ENCODE peak calls at places on chromosomes 13 and 19, in seven cellular contexts. O is SK-N-SH, D is heart right ventricle, K is ovary, Z is pancreas, P is mesendoderm, A is astrocyte. R is an unnamed sample.

GRCh38 chr13:40401911-40402776 is 264.3 kb downstream of the FOXO1 start:
- DNase-seq in Z (peak; percentile 91), P (peak; percentile 48), D (peak; percentile 95), K (peak; percentile 99), A (peak; percentile 96), O (no peak), R (peak; percentile 93)

GRCh38 chr13:73741742-73742141 is 392.5 kb downstream of the KLF12 start:
- DNase-seq in D (no peak), Z (no peak), A (no peak), K (no peak), P (peak; percentile 39), O (no peak), R (no peak)

GRCh38 chr19:57887195-57887941 is 1.5 kb downstream of the ZNF814 start:
- DNase-seq in Z (no peak), P (peak; percentile 88), K (no peak), A (peak; percentile 59), O (no peak), D (no peak), R (no peak)

GRCh38 chr19:29292146-29292545 is 79.2 kb upstream of the UQCRFS1 start:
- DNase-seq in P (peak; percentile 20), Z (no peak), K (no peak), O (no peak), A (no peak), D (no peak), R (no peak)

GRCh38 chr19:13025819-13026477 is 30.7 kb downstream of the NFIX start:
- DNase-seq in D (no peak), P (no peak), Z (no peak), O (no peak), A (no peak), K (no peak), R (no peak)

GRCh38 chr13:28355046-28355821 is 139.7 kb downstream of the FLT1 start:
- DNase-seq in P (no peak), K (no peak), D (no peak), A (no peak), O (no peak), Z (no peak), R (no peak)

GRCh38 chr19:10120538-10121198 is 969 bp upstream of the EIF3G start:
- DNase-seq in Z (no peak), P (no peak), A (peak; percentile 83), O (no peak), D (no peak), K (no peak), R (peak; percentile 87)

GRCh38 chr19:40252395-40252794 is 25.9 kb upstream of the CCNP start:
- DNase-seq in O (no peak), Z (no peak), A (no peak), K (no peak), D (no peak), P (peak; percentile 84), R (no peak)

GRCh38 chr19:1061987-1062386 is 5.0 kb upstream of the ARHGAP45 start:
- DNase-seq in O (no peak), K (no peak), Z (no peak), D (no peak), P (no peak), A (no peak), R (no peak)

GRCh38 chr13:50521750-50522149 is 321.7 kb downstream of the DLEU7 start:
- DNase-seq in Z (peak; percentile 31), A (no peak), D (no peak), P (no peak), O (no peak), K (peak; percentile 19), R (no peak)

GRCh38 chr13:49976314-49977258 is 20.3 kb upstream of the TRIM13 start:
- DNase-seq in O (peak; percentile 66), D (peak; percentile 57), P (peak; percentile 75), K (peak; percentile 25), A (peak; percentile 47), Z (peak; percentile 53), R (peak; percentile 32)

GRCh38 chr13:60679928-60680693 is 283.1 kb downstream of the TDRD3 start:
- DNase-seq in Z (no peak), O (no peak), A (no peak), D (no peak), P (peak; percentile 9), K (no peak), R (no peak)

GRCh38 chr19:10823690-10824089 is 12.3 kb downstream of the TMED1 start:
- DNase-seq in O (no peak), A (no peak), D (no peak), Z (no peak), P (no peak), K (no peak), R (no peak)

GRCh38 chr19:10565028-10565566 is 713 bp downstream of the KRI1 start:
- DNase-seq in A (no peak), Z (no peak), O (peak; percentile 76), D (peak; percentile 33), P (peak; percentile 77), K (peak; percentile 42), R (peak; percentile 73)

GRCh38 chr19:8826371-8826770 is 5.7 kb downstream of the ZNF558 start:
- DNase-seq in O (no peak), A (no peak), P (peak; percentile 2), Z (no peak), K (no peak), D (no peak), R (no peak)

GRCh38 chr19:1132625-1133383 is 29.0 kb downstream of the GPX4 start:
- DNase-seq in A (no peak), K (no peak), O (no peak), D (no peak), P (no peak), Z (no peak), R (peak; percentile 32)

GRCh38 chr13:94433055-94433947 is 46.2 kb downstream of the DCT start:
- DNase-seq in K (no peak), O (no peak), D (no peak), A (no peak), Z (no peak), P (peak; percentile 89), R (no peak)

GRCh38 chr13:104553156-104553555 is 1486.9 kb upstream of the SLC10A2 start:
- DNase-seq in A (peak; percentile 78), Z (no peak), O (no peak), P (no peak), K (no peak), D (no peak), R (no peak)

GRCh38 chr13:44045179-44045562 is 165.5 kb downstream of the LACC1 start:
- DNase-seq in D (no peak), K (no peak), P (no peak), O (peak; percentile 14), Z (no peak), A (no peak), R (no peak)

GRCh38 chr19:57559404-57560025 is at the start of gene ZNF550:
- DNase-seq in K (peak; percentile 88), D (peak; percentile 92), A (peak; percentile 86), P (peak; percentile 87), Z (peak; percentile 90), O (peak; percentile 94), R (peak; percentile 90)

GRCh38 chr13:110197041-110197440 is 109.9 kb downstream of the COL4A1 start:
- DNase-seq in A (no peak), K (no peak), O (no peak), Z (no peak), P (no peak), D (no peak), R (no peak)
- H3K36me3 ChIP-seq in A (peaks cover 67% of the 10 kb centered on the region), K (no peaks in the 10 kb centered on the region), O (peaks cover 18% of the 10 kb centered on the region), Z (no peaks in the 10 kb centered on the region), P (no peaks in the 10 kb centered on the region), D (peaks cover 76% of the 10 kb centered on the region), R (no peaks in the 10 kb centered on the region)

GRCh38 chr19:36931684-36932083 is 15.6 kb downstream of the ZNF568 start:
- DNase-seq in O (no peak), D (no peak), P (no peak), K (no peak), Z (no peak), A (no peak), R (no peak)
- H3K36me3 ChIP-seq in O (peaks cover 13% of the 10 kb centered on the region), D (peaks cover 21% of the 10 kb centered on the region), P (no peaks in the 10 kb centered on the region), K (no peaks in the 10 kb centered on the region), Z (peaks cover 6% of the 10 kb centered on the region), A (peaks cover 3% of the 10 kb centered on the region), R (no peaks in the 10 kb centered on the region)

GRCh38 chr19:50716178-50717025 is 3.2 kb downstream of the SHANK1 start:
- DNase-seq in K (no peak), O (no peak), Z (no peak), P (no peak), A (no peak), D (no peak), R (no peak)

GRCh38 chr19:50719119-50719435 is 525 bp downstream of the SHANK1 start:
- DNase-seq in Z (no peak), K (no peak), A (no peak), D (no peak), O (no peak), P (no peak), R (no peak)

GRCh38 chr19:50718255-50719118 is 1.1 kb downstream of the SHANK1 start:
- DNase-seq in P (no peak), A (no peak), D (no peak), K (no peak), O (peak; percentile 85), Z (no peak), R (peak; percentile 45)

GRCh38 chr19:50717891-50718254 is 1.7 kb downstream of the SHANK1 start:
- DNase-seq in A (no peak), P (peak; percentile 57), O (peak; percentile 59), K (no peak), D (no peak), Z (no peak), R (no peak)

DNA sequence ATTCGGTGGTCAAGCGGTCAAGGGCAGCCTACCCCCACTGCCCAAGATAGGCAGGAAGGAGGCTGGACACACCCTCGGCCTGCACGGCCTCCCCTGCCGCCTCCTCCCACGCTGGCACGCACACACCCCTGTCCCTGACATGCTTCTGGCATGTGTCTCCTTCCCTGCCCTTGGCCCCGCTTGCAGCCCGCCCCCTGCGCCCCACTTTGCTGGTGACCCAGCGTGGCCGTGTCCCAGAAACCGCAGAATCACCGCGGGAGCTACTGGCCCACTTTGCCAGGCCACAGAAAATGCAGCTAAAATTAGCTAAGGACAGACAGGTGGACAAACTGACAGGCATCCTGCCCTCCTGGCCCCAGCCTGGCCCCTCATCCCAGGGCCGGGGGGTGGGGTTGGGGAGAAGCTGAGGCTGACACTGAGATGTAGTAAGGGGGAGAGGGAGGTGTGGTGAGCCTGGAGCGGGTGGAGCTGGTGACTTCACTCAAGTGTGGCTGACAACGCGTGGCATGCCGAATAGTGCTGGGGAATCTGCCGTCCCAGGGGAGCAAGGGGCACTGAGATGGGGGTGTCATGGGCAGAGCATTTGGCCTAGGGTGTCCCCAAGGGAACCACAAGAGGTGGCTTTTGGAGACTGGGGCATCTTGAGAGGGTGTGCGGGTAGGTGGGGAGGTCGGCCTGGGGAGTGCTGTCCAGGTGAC is 2.4 kb downstream of the SHANK1 start:
- DNase-seq in A (no peak), D (no peak), P (no peak), K (no peak), O (no peak), Z (no peak), R (no peak)
- H3K36me3 ChIP-seq in A (no peaks in the 10 kb centered on the region), D (no peaks in the 10 kb centered on the region), P (no peaks in the 10 kb centered on the region), K (no peaks in the 10 kb centered on the region), O (no peaks in the 10 kb centered on the region), Z (no peaks in the 10 kb centered on the region), R (no peaks in the 10 kb centered on the region)

GRCh38 chr19:4713384-4713951 is 10.2 kb downstream of the DPP9 start:
- DNase-seq in Z (peak; percentile 46), K (peak; percentile 31), O (peak; percentile 43), A (peak; percentile 100), P (no peak), D (peak; percentile 87), R (peak; percentile 97)
- H3K36me3 ChIP-seq in Z (peaks cover 21% of the 10 kb centered on the region), K (no peaks in the 10 kb centered on the region), O (peaks cover 43% of the 10 kb centered on the region), A (peaks cover 51% of the 10 kb centered on the region), P (peaks cover 13% of the 10 kb centered on the region), D (peaks cover 44% of the 10 kb centered on the region), R (peaks cover 41% of the 10 kb centered on the region)